ENCODE peak calls at places on chromosomes 1 and 21, in six cellular contexts. P is H9, A is heart right ventricle, Q is thoracic aorta, J is kidney, L is heart left ventricle. K is an unnamed sample.

GRCh38 chr1:29743931-29744330 is 507.6 kb downstream of the PTPRU start:
- DNase-seq in P (no peak), A (no peak), Q (no peak), J (no peak), L (no peak), K (no peak)

GRCh38 chr1:21520899-21521716 is 11.9 kb downstream of the ALPL start:
- DNase-seq in P (no peak), A (no peak), Q (no peak), J (peak), L (no peak), K (no peak)

GRCh38 chr1:245837741-245838140 is 669.3 kb downstream of the SMYD3 start:
- DNase-seq in P (no peak), A (no peak), Q (no peak), J (no peak), L (no peak), K (no peak)

GRCh38 chr1:176315519-176316220 is 108.6 kb upstream of the COP1 start:
- DNase-seq in P (no peak), A (no peak), Q (no peak), J (no peak), L (no peak), K (no peak)

GRCh38 chr1:84267476-84267875 is 34.0 kb upstream of the SAMD13 start:
- DNase-seq in P (no peak), A (no peak), Q (no peak), J (no peak), L (no peak), K (no peak)

GRCh38 chr1:203627819-203628184 is 1.2 kb downstream of the ATP2B4 start:
- DNase-seq in P (no peak), A (peak), Q (no peak), J (peak), L (no peak), K (no peak)

GRCh38 chr21:33684923-33685560 is 42.7 kb downstream of the ITSN1 start:
- DNase-seq in P (no peak), A (no peak), Q (no peak), J (no peak), L (no peak), K (no peak)

GRCh38 chr1:224182057-224182865 is 779 bp upstream of the DEGS1 start:
- DNase-seq in P (no peak), A (no peak), Q (no peak), J (no peak), L (no peak), K (peak)

GRCh38 chr1:110012100-110012499 is 22.3 kb upstream of the STRIP1 start:
- DNase-seq in P (no peak), A (no peak), Q (no peak), J (no peak), L (no peak), K (no peak)

GRCh38 chr1:89603651-89604413 is 29.1 kb upstream of the LRRC8C start:
- DNase-seq in P (no peak), A (no peak), Q (no peak), J (no peak), L (no peak), K (peak)

GRCh38 chr1:6743189-6744101 is 41.8 kb upstream of the CAMTA1 start:
- DNase-seq in P (peak), A (peak), Q (peak), J (peak), L (peak), K (peak)

GRCh38 chr21:37459575-37459974 is 93.0 kb downstream of the DYRK1A start:
- DNase-seq in P (no peak), A (no peak), Q (no peak), J (no peak), L (no peak), K (peak)

GRCh38 chr1:227919916-227920315 is 27.8 kb downstream of the WNT9A start:
- DNase-seq in P (peak), A (no peak), Q (no peak), J (peak), L (no peak), K (no peak)

GRCh38 chr1:229485318-229485717 is 22.8 kb downstream of the NUP133 start:
- DNase-seq in P (no peak), A (no peak), Q (no peak), J (no peak), L (no peak), K (no peak)

GRCh38 chr1:112955678-112956502 is at the start of gene SLC16A1:
- DNase-seq in P (peak), A (peak), Q (peak), J (peak), L (peak), K (peak)
- TF ChIP-seq CTCF in P (peak), A (no peak), Q (peak), J (peak), L (no peak), K (peak)

GRCh38 chr21:41367598-41368360 is 6.0 kb downstream of the MX2 start:
- DNase-seq in P (no peak), A (no peak), Q (no peak), J (no peak), L (no peak), K (no peak)

GRCh38 chr21:41369105-41369914 is 7.5 kb downstream of the MX2 start:
- DNase-seq in P (peak), A (peak), Q (no peak), J (no peak), L (peak), K (no peak)

GRCh38 chr21:41369915-41370839 is 8.3 kb downstream of the MX2 start:
- DNase-seq in P (no peak), A (peak), Q (no peak), J (no peak), L (no peak), K (no peak)

GRCh38 chr21:41366522-41367151 is 4.8 kb downstream of the MX2 start:
- DNase-seq in P (no peak), A (no peak), Q (no peak), J (no peak), L (no peak), K (peak)

DNA sequence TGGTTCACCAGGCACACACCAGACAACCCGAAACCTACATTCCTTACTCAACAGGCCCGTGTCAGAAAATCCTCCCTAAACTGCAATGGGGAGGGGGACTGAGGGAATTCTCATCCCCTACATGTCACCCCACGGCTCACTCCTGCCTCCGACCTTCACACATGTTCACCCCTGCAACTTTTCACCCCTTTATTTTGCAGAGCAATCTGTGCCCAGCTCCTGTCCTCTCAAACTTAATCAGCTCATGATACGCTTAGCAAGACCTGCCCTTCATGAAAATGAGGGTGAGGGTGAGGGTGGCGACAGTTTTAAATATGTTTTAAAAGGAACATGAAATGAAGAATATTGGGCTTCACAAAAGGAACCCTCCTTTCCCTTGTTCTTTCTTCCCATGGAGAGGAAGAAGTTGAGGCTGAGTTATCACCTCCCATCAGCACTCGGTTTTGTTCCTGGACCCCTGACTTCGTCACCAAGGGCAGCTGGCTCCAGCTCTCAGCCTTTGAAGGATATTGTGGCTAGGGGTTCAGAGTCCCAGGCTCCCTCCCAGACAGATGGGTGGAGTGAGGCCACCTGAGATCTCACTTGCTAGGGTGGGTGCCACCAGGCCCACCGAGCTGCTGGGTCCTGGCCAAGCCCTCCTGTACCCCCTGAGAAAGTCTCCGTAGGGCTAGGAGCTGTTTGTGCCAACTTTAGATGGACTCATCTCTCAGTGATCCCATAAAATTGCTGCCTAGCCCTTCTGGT is 6.7 kb downstream of the MX2 start:
- DNase-seq in P (no peak), A (no peak), Q (no peak), J (no peak), L (no peak), K (no peak)
- H3K27ac ChIP-seq in P (no peak), A (peak), Q (no peak), J (no peak), L (peak), K (no peak)

GRCh38 chr21:34802180-34802899 is 133.5 kb downstream of the CLIC6 start:
- DNase-seq in P (no peak), A (no peak), Q (no peak), J (no peak), L (no peak), K (no peak)

GRCh38 chr21:34800797-34801518 is 132.2 kb downstream of the CLIC6 start:
- DNase-seq in P (no peak), A (no peak), Q (no peak), J (no peak), L (no peak), K (peak)

GRCh38 chr21:34799092-34799491 is 130.3 kb downstream of the CLIC6 start:
- DNase-seq in P (no peak), A (no peak), Q (no peak), J (no peak), L (no peak), K (no peak)

GRCh38 chr21:34803792-34804440 is 135.1 kb downstream of the CLIC6 start:
- DNase-seq in P (no peak), A (no peak), Q (no peak), J (no peak), L (no peak), K (no peak)

DNA sequence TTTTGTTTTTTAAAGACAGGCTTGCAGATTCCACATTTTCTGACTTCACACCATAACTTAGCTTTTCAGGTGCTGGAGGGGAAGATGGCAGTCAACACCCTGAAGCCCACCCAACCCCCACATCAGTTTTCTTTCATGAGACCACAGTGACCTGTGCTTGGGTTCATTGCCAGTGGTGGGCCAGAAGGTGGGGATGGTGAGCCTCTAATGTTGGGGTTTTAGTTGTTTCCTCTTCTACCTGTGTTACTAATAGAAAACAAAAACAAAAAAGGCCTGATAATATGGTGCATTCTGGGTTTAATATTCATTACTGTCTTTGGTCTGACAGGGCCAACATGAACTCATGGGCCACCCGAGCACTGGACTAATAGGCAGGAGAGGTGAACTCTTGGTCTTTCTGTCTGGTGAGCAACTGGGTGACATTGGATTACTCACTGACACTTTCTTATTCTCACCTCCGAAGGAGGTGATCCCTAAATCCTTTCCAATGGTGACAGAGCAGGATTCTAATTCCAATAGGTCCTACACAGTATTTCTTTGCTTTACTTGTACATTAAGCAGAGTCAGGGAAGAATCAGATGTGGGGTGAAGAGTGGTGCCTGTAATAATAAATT is 132.8 kb downstream of the CLIC6 start:
- DNase-seq in P (peak), A (no peak), Q (no peak), J (no peak), L (no peak), K (no peak)
- TF ChIP-seq CTCF in P (peak), A (no peak), Q (no peak), J (no peak), L (no peak), K (no peak)

GRCh38 chr1:92805216-92805615 is 20.3 kb upstream of the EVI5 start:
- DNase-seq in P (no peak), A (no peak), Q (no peak), J (no peak), L (no peak), K (no peak)

GRCh38 chr1:92804721-92805169 is 19.8 kb upstream of the EVI5 start:
- DNase-seq in P (peak), A (peak), Q (peak), J (peak), L (peak), K (peak)

GRCh38 chr1:92797961-92798360 is 13.1 kb upstream of the EVI5 start:
- DNase-seq in P (no peak), A (no peak), Q (no peak), J (no peak), L (no peak), K (no peak)

GRCh38 chr1:92808353-92808752 is 23.4 kb upstream of the EVI5 start:
- DNase-seq in P (no peak), A (no peak), Q (no peak), J (no peak), L (no peak), K (peak)

DNA sequence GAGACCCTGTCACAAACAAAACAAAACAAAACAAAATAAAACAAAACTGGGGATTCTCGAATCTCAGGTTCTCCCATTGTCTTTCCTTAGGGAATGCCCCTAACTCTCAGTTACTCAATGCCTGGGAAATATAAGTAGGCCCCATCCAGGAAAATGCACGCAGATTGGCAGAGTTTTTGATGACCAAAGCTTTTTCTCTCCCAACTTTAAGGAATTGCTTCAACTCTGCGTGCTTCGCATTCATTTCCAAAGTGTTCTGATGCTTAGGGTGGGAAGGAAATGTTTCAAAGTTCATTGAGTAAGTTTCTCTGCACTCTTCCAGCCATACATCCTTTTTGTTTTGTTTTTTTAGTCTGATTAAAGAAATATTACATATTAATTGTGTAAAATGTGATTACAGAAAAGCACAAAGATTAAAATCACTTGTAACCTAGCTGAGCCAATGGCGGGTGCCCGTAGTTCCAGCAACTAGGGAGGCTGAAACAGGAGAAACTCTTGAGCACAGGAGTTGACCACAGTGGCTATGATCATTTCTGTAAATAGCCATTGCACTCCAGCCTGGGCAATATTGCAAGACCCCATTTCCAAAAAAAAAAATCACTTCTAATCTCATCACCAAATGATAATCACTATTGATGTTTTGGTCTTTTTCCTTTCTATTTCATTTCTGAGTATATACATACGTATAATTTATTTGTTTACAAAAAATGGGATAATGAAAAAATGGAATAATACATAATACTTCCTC is 18.4 kb upstream of the EVI5 start:
- DNase-seq in P (no peak), A (no peak), Q (no peak), J (no peak), L (no peak), K (no peak)
- H3K27ac ChIP-seq in P (no peak), A (peak), Q (peak), J (no peak), L (no peak), K (no peak)

GRCh38 chr1:180272395-180272794 is 42.3 kb downstream of the LHX4 start:
- DNase-seq in P (no peak), A (no peak), Q (no peak), J (no peak), L (no peak), K (no peak)

GRCh38 chr1:180273066-180273465 is 43.0 kb downstream of the LHX4 start:
- DNase-seq in P (no peak), A (no peak), Q (no peak), J (no peak), L (no peak), K (no peak)

GRCh38 chr1:180269848-180270766 is 40.0 kb downstream of the LHX4 start:
- DNase-seq in P (peak), A (no peak), Q (no peak), J (no peak), L (no peak), K (no peak)

GRCh38 chr1:180271640-180272255 is 41.7 kb downstream of the LHX4 start:
- DNase-seq in P (no peak), A (no peak), Q (no peak), J (no peak), L (no peak), K (no peak)

DNA sequence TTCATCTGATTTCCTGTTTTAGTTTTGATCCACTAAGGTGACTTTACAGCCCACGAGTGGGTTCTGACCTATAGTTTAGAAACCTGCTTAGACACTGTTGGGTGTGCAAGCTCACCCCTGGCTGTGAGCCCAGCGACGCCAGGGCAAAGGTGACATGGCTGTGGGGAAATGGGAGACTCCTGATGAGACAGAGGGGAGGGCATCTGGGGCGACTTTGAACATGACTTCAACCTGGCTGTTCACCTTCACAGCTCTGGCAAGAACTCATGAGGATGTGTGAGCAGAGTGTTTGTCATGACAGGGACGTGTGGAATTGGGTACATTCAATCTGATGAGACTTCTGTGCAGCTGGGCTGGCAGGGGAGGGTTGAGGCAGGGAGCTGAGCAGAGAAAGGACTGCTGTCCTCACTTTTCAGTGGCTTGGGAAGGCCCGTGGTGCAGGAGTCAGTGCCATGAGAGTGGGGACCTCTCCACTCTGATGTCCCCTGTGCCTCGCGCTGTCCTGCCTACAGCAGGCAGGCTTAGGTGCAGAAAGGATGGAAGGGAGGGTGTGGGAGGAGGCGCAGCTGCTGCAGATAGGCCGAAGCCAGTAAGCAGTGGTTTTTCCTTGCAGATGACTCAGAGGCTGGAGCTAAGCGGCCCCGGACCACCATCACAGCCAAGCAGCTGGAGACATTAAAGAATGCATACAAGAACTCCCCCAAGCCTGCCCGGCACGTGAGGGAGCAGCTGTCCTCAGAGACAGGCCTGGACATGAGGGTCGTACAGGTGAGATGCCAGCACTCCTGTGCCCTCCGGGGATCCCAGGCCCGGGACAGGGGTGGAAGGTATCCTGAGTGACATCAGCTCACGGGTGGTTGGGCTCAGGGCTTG is 40.9 kb downstream of the LHX4 start:
- DNase-seq in P (no peak), A (no peak), Q (no peak), J (no peak), L (no peak), K (peak)
- TF ChIP-seq CTCF in P (no peak), A (no peak), Q (no peak), J (no peak), L (no peak), K (no peak)

K was measured in RWPE1.